ENCODE peak calls at places on chromosomes 6 and 20, in four cellular contexts. X, Q, J and M are unnamed samples.

GRCh38 chr6:101918476-101918875 is 525.0 kb downstream of the GRIK2 start:
- DNase-seq in Q (no peak), X (no peak), J (no peak), M (no peak)

GRCh38 chr6:53624491-53624890 is 41.1 kb downstream of the KLHL31 start:
- DNase-seq in J (no peak), X (no peak), Q (no peak), M (no peak)

GRCh38 chr6:146851837-146852236 is 253.1 kb downstream of the ADGB start:
- DNase-seq in J (peak), X (no peak), Q (no peak), M (no peak)

GRCh38 chr6:30463651-30464618 is 25.4 kb upstream of the HLA-E start:
- DNase-seq in Q (no peak), X (no peak), J (peak), M (peak)

GRCh38 chr6:64258752-64259151 is 623.1 kb downstream of the PHF3 start:
- DNase-seq in Q (no peak), X (no peak), J (no peak), M (no peak)

GRCh38 chr6:92292067-92292466 is 1127.3 kb downstream of the EPHA7 start:
- DNase-seq in X (no peak), Q (no peak), J (no peak), M (no peak)

GRCh38 chr6:53565886-53566285 is 21.0 kb upstream of the GCLC start:
- DNase-seq in X (no peak), J (peak), Q (no peak), M (no peak)

GRCh38 chr20:39800548-39800947 is 838.4 kb downstream of the DHX35 start:
- DNase-seq in Q (peak), J (peak), X (no peak), M (no peak)

GRCh38 chr20:32772046-32772445 is 9.9 kb downstream of the DNMT3B start:
- DNase-seq in Q (no peak), X (no peak), J (no peak), M (no peak)

GRCh38 chr6:158756126-158756525 is 63.0 kb downstream of the EZR start:
- DNase-seq in Q (no peak), J (no peak), X (no peak), M (no peak)

GRCh38 chr6:149335924-149336323 is 18.4 kb downstream of the TAB2 start:
- DNase-seq in J (peak), Q (no peak), X (no peak), M (no peak)

GRCh38 chr20:6562111-6562510 is 205.4 kb upstream of the BMP2 start:
- DNase-seq in J (peak), X (no peak), Q (no peak), M (no peak)

GRCh38 chr6:36314221-36315014 is 22.3 kb downstream of the BNIP5 start:
- DNase-seq in J (no peak), X (no peak), Q (no peak), M (peak)

GRCh38 chr6:158706369-158706982 is 56.6 kb downstream of the SYTL3 start:
- DNase-seq in J (peak), Q (peak), X (peak), M (peak)

GRCh38 chr20:52383995-52384621 is 192.5 kb upstream of the ZFP64 start:
- DNase-seq in Q (no peak), J (no peak), X (no peak), M (no peak)

GRCh38 chr6:27279513-27280063 is 32.1 kb downstream of the PRSS16 start:
- DNase-seq in J (no peak), Q (no peak), X (no peak), M (peak)

GRCh38 chr20:54103067-54103761 is 32.8 kb upstream of the BCAS1 start:
- DNase-seq in J (peak), X (peak), Q (peak), M (peak)

GRCh38 chr6:50840112-50840813 is 21.6 kb downstream of the TFAP2B start:
- DNase-seq in X (no peak), J (no peak), Q (no peak), M (no peak)

GRCh38 chr6:107543567-107543966 is 53.6 kb downstream of the SOBP start:
- DNase-seq in Q (no peak), X (no peak), J (no peak), M (no peak)

GRCh38 chr20:36391456-36391855 is 85.3 kb downstream of the DLGAP4 start:
- DNase-seq in J (no peak), Q (no peak), X (no peak), M (no peak)

GRCh38 chr6:15533379-15534044 is 129.3 kb downstream of the DTNBP1 start:
- DNase-seq in Q (peak), X (no peak), J (peak), M (no peak)

GRCh38 chr20:11205769-11206362 is 532.1 kb upstream of the JAG1 start:
- DNase-seq in X (no peak), Q (no peak), J (no peak), M (no peak)

GRCh38 chr20:49526056-49526455 is 41.9 kb downstream of the PTGIS start:
- DNase-seq in X (no peak), J (no peak), Q (no peak), M (no peak)

GRCh38 chr6:62323818-62324217 is 37.8 kb upstream of the KHDRBS2 start:
- DNase-seq in X (no peak), J (no peak), Q (no peak), M (no peak)

GRCh38 chr6:135173989-135174484 is 7.1 kb upstream of the MYB start:
- DNase-seq in X (no peak), J (no peak), Q (no peak), M (no peak)

GRCh38 chr20:47428851-47429336 is 72.4 kb upstream of the ZMYND8 start:
- DNase-seq in Q (no peak), J (no peak), X (no peak), M (no peak)

GRCh38 chr6:113558966-113559365 is 298.2 kb upstream of the MARCKS start:
- DNase-seq in X (no peak), Q (no peak), J (peak), M (no peak)

GRCh38 chr6:71410164-71410566 is 121.6 kb downstream of the OGFRL1 start:
- DNase-seq in Q (no peak), X (peak), J (peak), M (peak)

GRCh38 chr6:89518352-89519055 is 85.6 kb downstream of the ANKRD6 start:
- DNase-seq in J (no peak), Q (no peak), X (no peak), M (no peak)

GRCh38 chr6:30007132-30007764 is 53.8 kb upstream of the POLR1H start:
- DNase-seq in X (no peak), J (no peak), Q (peak), M (peak)

GRCh38 chr6:22112490-22112889 is 184.3 kb downstream of the PRL start:
- DNase-seq in X (no peak), J (peak), Q (no peak), M (no peak)

GRCh38 chr6:74585779-74586178 is 620.1 kb downstream of the COL12A1 start:
- DNase-seq in J (peak), X (no peak), Q (no peak), M (no peak)

GRCh38 chr6:152301021-152301805 is 335.9 kb downstream of the SYNE1 start:
- DNase-seq in J (peak), X (no peak), Q (no peak), M (no peak)

GRCh38 chr6:156977527-156978291 is 200.5 kb downstream of the ARID1B start:
- DNase-seq in J (peak), X (no peak), Q (no peak), M (no peak)

DNA sequence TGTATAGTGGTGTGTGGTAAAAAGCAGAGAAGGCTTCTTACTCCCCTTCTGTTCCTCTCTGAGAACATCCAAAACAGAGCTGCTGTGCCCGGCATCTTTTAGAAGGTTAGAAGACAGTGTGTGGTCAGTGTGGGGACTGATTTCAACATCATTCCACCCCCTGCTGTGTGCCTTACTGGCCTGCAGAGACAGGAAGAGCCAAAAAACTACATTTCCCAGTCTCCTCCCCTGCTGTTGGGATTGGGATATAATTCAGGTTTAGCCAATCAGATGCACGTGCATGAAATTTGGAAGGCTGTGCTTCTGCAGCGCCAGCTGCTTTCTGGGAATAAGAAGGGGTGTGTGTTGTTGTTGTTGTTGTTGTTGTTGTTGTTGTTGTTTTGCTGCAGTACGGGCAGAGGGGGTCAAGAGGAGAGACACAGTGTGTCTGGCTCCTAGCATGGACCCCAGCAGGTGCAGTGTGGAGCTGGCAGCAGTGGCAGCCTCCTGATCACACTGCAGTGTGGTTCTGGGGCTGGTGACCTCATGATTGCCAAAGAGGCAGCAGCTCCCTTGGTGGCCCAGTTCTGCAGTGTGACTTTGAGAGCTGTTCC is 74.7 kb downstream of the MRPL14 start:
- DNase-seq in X (no peak), J (peak), Q (no peak), M (no peak)
- TF ChIP-seq CTCF in X (no peak), J (peak), Q (no peak), M (no peak)

GRCh38 chr6:25602680-25602982 is 49.4 kb upstream of the SCGN start:
- DNase-seq in X (no peak), J (no peak), Q (no peak), M (no peak)
- TF ChIP-seq CTCF in X (peak), J (no peak), Q (no peak), M (no peak)

DNA sequence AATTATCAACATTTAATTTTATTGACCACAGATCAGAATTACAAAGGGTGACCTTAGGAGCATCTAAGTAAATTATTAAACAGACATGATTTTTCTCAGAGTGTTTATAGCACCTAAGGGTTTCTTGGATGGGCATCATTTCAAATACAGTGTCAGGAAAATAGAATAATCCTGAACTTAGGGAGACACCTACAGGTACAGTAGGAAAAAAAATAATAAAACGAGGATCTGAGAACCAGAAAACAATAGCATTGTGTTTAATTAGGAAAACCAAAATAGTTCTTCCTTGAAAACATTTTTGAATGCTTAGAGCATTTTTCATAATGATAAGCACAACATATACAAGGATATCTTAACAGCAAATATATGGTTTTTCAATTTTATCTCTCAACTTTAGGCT is 39.2 kb downstream of the MMUT start:
- DNase-seq in X (no peak), Q (no peak), J (no peak), M (no peak)
- TF ChIP-seq CTCF in X (peak), Q (no peak), J (peak), M (peak)

GRCh38 chr20:1177680-1178079 is 7.1 kb downstream of the TMEM74B start:
- DNase-seq in X (no peak), Q (no peak), J (peak), M (peak)
- TF ChIP-seq CTCF in X (peak), Q (no peak), J (no peak), M (no peak)

GRCh38 chr20:9615118-9615517 is 100.7 kb downstream of the LAMP5 start:
- DNase-seq in J (no peak), X (no peak), Q (no peak), M (no peak)

GRCh38 chr20:9616455-9616805 is 102.0 kb downstream of the LAMP5 start:
- DNase-seq in X (no peak), Q (no peak), J (no peak), M (no peak)

GRCh38 chr20:9615766-9616454 is 101.5 kb downstream of the LAMP5 start:
- DNase-seq in Q (no peak), J (no peak), X (peak), M (no peak)

GRCh38 chr20:9617940-9618339 is 103.5 kb downstream of the LAMP5 start:
- DNase-seq in X (no peak), Q (peak), J (peak), M (peak)

DNA sequence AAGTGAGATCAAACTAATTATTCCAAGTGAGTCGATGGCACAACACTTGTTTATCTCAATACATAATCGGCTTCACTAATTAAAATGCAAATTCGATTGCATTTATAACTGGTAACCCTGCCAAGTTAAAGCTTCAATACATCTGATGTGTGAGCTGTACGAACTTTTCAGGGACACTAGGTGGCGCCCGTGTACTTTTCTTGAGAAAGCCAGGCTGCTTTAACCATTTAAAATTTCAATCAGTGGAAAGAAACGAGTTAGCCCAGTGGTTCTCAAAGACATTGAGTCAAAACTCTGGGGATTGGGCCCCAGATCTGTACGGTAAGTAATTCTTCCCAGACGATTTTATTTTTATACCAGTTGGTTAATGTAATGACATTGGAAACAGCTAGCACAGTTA is 102.7 kb downstream of the LAMP5 start:
- DNase-seq in Q (peak), X (peak), J (peak), M (peak)
- TF ChIP-seq CTCF in Q (peak), X (peak), J (peak), M (peak)

GRCh38 chr6:143592335-143592734 is 80.8 kb upstream of the FUCA2 start:
- DNase-seq in Q (no peak), X (no peak), J (no peak), M (no peak)
- TF ChIP-seq CTCF in Q (no peak), X (peak), J (peak), M (no peak)

GRCh38 chr20:23408957-23409356 is 12.3 kb downstream of the NAPB start:
- DNase-seq in Q (no peak), X (no peak), J (no peak), M (no peak)
- TF ChIP-seq CTCF in Q (no peak), X (no peak), J (no peak), M (no peak)

GRCh38 chr20:1577906-1578305 is 20.4 kb upstream of the SIRPD start:
- DNase-seq in X (no peak), Q (no peak), J (no peak), M (no peak)
- TF ChIP-seq CTCF in X (no peak), Q (no peak), J (no peak), M (no peak)